ENCODE peak calls at places on chromosome 18, in five cellular contexts. X is GM23248; V is T47D; Z is fibroblast of the aortic adventitia; N is stimulated activated CD4-positive, alpha-beta T cell treated with anti-CD3 and anti-CD28 coated beads, Interleukin-4, amount 100 ng/mL, for 1 hour. M is an unnamed sample.
A peak's percentile ranks its signal among the peaks of the same experiment; 100 is the strongest.

GRCh38 chr18:7624697-7625096 is 57.6 kb downstream of the PTPRM start:
- DNase-seq in X (no peak), V (no peak), Z (no peak), N (no peak), M (no peak)

GRCh38 chr18:74916773-74917393 is 292.1 kb downstream of the PTGR3 start:
- DNase-seq in X (no peak), V (no peak), Z (no peak), N (no peak), M (no peak)

GRCh38 chr18:31100598-31101147 is 1.5 kb downstream of the DSC2 start:
- DNase-seq in X (no peak), V (peak; percentile 7), Z (no peak), N (no peak), M (no peak)

GRCh38 chr18:32086866-32087265 is 4.8 kb upstream of the RNF138 start:
- DNase-seq in X (peak; percentile 89), V (no peak), Z (peak; percentile 24), N (no peak), M (peak; percentile 32)

GRCh38 chr18:12657849-12658829 is at the start of gene SPIRE1:
- DNase-seq in X (peak; percentile 80), V (peak; percentile 69), Z (peak; percentile 32), N (peak; percentile 42), M (peak; percentile 72)

GRCh38 chr18:62996552-62996951 is 281.2 kb downstream of the PHLPP1 start:
- DNase-seq in X (no peak), V (no peak), Z (no peak), N (no peak), M (no peak)

GRCh38 chr18:10123006-10123950 is 209.5 kb downstream of the VAPA start:
- DNase-seq in X (no peak), V (no peak), Z (no peak), N (no peak), M (no peak)

GRCh38 chr18:63439334-63439733 is 17.1 kb upstream of the VPS4B start:
- DNase-seq in X (peak; percentile 74), V (peak; percentile 24), Z (peak; percentile 81), N (peak; percentile 15), M (no peak)

GRCh38 chr18:48023334-48024008 is 93.0 kb upstream of the SMAD2 start:
- DNase-seq in X (peak; percentile 65), V (peak; percentile 69), Z (peak; percentile 89), N (no peak), M (peak; percentile 88)

GRCh38 chr18:59536181-59536580 is 161.0 kb downstream of the CCBE1 start:
- DNase-seq in X (peak; percentile 88), V (no peak), Z (no peak), N (no peak), M (no peak)

GRCh38 chr18:62339106-62339988 is 14.2 kb downstream of the TNFRSF11A start:
- DNase-seq in X (peak; percentile 85), V (no peak), Z (peak; percentile 78), N (no peak), M (no peak)

GRCh38 chr18:57833441-57834101 is 30.5 kb upstream of the ATP8B1 start:
- DNase-seq in X (peak; percentile 36), V (no peak), Z (peak; percentile 57), N (peak; percentile 19), M (no peak)

GRCh38 chr18:62030091-62030985 is 137.5 kb upstream of the RNF152 start:
- DNase-seq in X (peak; percentile 20), V (no peak), Z (peak; percentile 81), N (no peak), M (no peak)

GRCh38 chr18:72128649-72129048 is 415.5 kb downstream of the CBLN2 start:
- DNase-seq in X (no peak), V (peak; percentile 1), Z (no peak), N (no peak), M (no peak)

GRCh38 chr18:10927980-10928605 is 221.3 kb downstream of the PIEZO2 start:
- DNase-seq in X (peak; percentile 17), V (no peak), Z (peak; percentile 17), N (no peak), M (no peak)

GRCh38 chr18:22170421-22171262 is 1.3 kb downstream of the GATA6 start:
- DNase-seq in X (peak; percentile 91), V (peak; percentile 64), Z (peak; percentile 78), N (no peak), M (peak; percentile 82)

GRCh38 chr18:78665644-78666043 is 314.0 kb upstream of the SALL3 start:
- DNase-seq in X (no peak), V (no peak), Z (no peak), N (no peak), M (no peak)

GRCh38 chr18:56492136-56492535 is 146.3 kb downstream of the TXNL1 start:
- DNase-seq in X (no peak), V (no peak), Z (no peak), N (no peak), M (no peak)

GRCh38 chr18:60053747-60054304 is 154.0 kb downstream of the PMAIP1 start:
- DNase-seq in X (peak; percentile 98), V (no peak), Z (peak; percentile 94), N (no peak), M (peak; percentile 10)

GRCh38 chr18:13615432-13615861 is 110.9 kb downstream of the FAM210A start:
- DNase-seq in X (peak; percentile 53), V (no peak), Z (no peak), N (no peak), M (no peak)

GRCh38 chr18:22253676-22254075 is 84.3 kb downstream of the GATA6 start:
- DNase-seq in X (no peak), V (no peak), Z (no peak), N (no peak), M (no peak)

GRCh38 chr18:39751161-39751560 is 2185.6 kb upstream of the CELF4 start:
- DNase-seq in X (peak; percentile 38), V (no peak), Z (peak; percentile 26), N (no peak), M (no peak)

GRCh38 chr18:29430416-29430815 is 1253.5 kb upstream of the CDH2 start:
- DNase-seq in X (peak; percentile 6), V (no peak), Z (no peak), N (no peak), M (no peak)

GRCh38 chr18:34626404-34627137 is 83.5 kb upstream of the DTNA start:
- DNase-seq in X (no peak), V (no peak), Z (peak; percentile 21), N (no peak), M (no peak)

GRCh38 chr18:57885931-57886330 is 82.8 kb upstream of the ATP8B1 start:
- DNase-seq in X (no peak), V (no peak), Z (no peak), N (no peak), M (no peak)

GRCh38 chr18:8341481-8342230 is 267.6 kb upstream of the RAB12 start:
- DNase-seq in X (peak; percentile 20), V (no peak), Z (peak; percentile 77), N (no peak), M (no peak)

GRCh38 chr18:55546873-55547704 is 40.9 kb downstream of the TCF4 start:
- DNase-seq in X (peak; percentile 79), V (no peak), Z (peak; percentile 73), N (no peak), M (no peak)

GRCh38 chr18:79867666-79868065 is 69.9 kb downstream of the KCNG2 start:
- DNase-seq in X (no peak), V (no peak), Z (no peak), N (no peak), M (no peak)

GRCh38 chr18:79962835-79963657 is 1.4 kb upstream of the HSBP1L1 start:
- DNase-seq in X (no peak), V (no peak), Z (no peak), N (peak; percentile 43), M (no peak)

GRCh38 chr18:44238911-44239310 is 441.8 kb upstream of the SETBP1 start:
- DNase-seq in X (no peak), V (no peak), Z (no peak), N (no peak), M (no peak)

GRCh38 chr18:22337311-22337710 is 80.4 kb downstream of the CTAGE1 start:
- DNase-seq in X (peak; percentile 52), V (no peak), Z (peak; percentile 52), N (no peak), M (no peak)

GRCh38 chr18:10265560-10266235 is 188.7 kb upstream of the APCDD1 start:
- DNase-seq in X (no peak), V (no peak), Z (peak; percentile 54), N (no peak), M (no peak)

GRCh38 chr18:50410008-50410407 is 35.2 kb downstream of the SKA1 start:
- DNase-seq in X (no peak), V (no peak), Z (no peak), N (no peak), M (no peak)

GRCh38 chr18:62634471-62634870 is 80.9 kb upstream of the PHLPP1 start:
- DNase-seq in X (peak; percentile 81), V (no peak), Z (no peak), N (no peak), M (no peak)

GRCh38 chr18:49547701-49548100 is 14.2 kb upstream of the LIPG start:
- DNase-seq in X (peak; percentile 32), V (no peak), Z (no peak), N (no peak), M (no peak)

GRCh38 chr18:76948345-76948744 is 126.0 kb downstream of the ZNF236 start:
- DNase-seq in X (no peak), V (no peak), Z (no peak), N (no peak), M (no peak)

GRCh38 chr18:3877678-3878077 is 427.7 kb downstream of the TGIF1 start:
- DNase-seq in X (peak; percentile 50), V (no peak), Z (peak; percentile 42), N (no peak), M (no peak)

GRCh38 chr18:33951031-33951430 is 273.7 kb downstream of the NOL4 start:
- DNase-seq in X (no peak), V (no peak), Z (peak; percentile 25), N (no peak), M (no peak)